ENCODE peak calls at places on chromosome 4, in seven cellular contexts. U, C, J, K, Q, H and Z are unnamed samples.

GRCh38 chr4:5678977-5679376 is 29.4 kb downstream of the EVC2 start:
- DNase-seq in U (no peak), H (no peak), J (no peak), Q (peak), K (no peak), C (no peak), Z (no peak)

GRCh38 chr4:83716874-83717273 is 181.0 kb downstream of the GPAT3 start:
- DNase-seq in K (no peak), Q (no peak), J (peak), H (no peak), C (no peak), U (peak), Z (no peak)

GRCh38 chr4:122889726-122890125 is 32.7 kb downstream of the NUDT6 start:
- DNase-seq in K (no peak), H (no peak), U (no peak), C (no peak), Q (no peak), J (no peak), Z (peak)

GRCh38 chr4:48340276-48340904 is 939 bp upstream of the SLAIN2 start:
- DNase-seq in U (peak), Q (no peak), K (no peak), C (no peak), J (peak), H (no peak), Z (no peak)

GRCh38 chr4:86970447-86971354 is 35.9 kb downstream of the AFF1 start:
- DNase-seq in K (no peak), H (no peak), J (no peak), U (no peak), C (no peak), Q (no peak), Z (no peak)

GRCh38 chr4:163679189-163679588 is 184.7 kb downstream of the TMA16 start:
- DNase-seq in C (no peak), U (no peak), Q (no peak), J (peak), H (no peak), K (no peak), Z (peak)

GRCh38 chr4:88029556-88029955 is 22.1 kb downstream of the PKD2 start:
- DNase-seq in C (no peak), K (no peak), U (no peak), Q (no peak), H (no peak), J (no peak), Z (no peak)

GRCh38 chr4:8779371-8779988 is 92.2 kb downstream of the HMX1 start:
- DNase-seq in H (no peak), K (no peak), Q (no peak), U (no peak), J (no peak), C (no peak), Z (no peak)

GRCh38 chr4:170243662-170244288 is 154.0 kb upstream of the AADAT start:
- DNase-seq in Q (no peak), J (peak), H (no peak), K (no peak), C (no peak), U (no peak), Z (no peak)

GRCh38 chr4:184807797-184808718 is 17.7 kb downstream of the ACSL1 start:
- DNase-seq in C (no peak), K (no peak), H (peak), U (peak), J (peak), Q (peak), Z (no peak)

DNA sequence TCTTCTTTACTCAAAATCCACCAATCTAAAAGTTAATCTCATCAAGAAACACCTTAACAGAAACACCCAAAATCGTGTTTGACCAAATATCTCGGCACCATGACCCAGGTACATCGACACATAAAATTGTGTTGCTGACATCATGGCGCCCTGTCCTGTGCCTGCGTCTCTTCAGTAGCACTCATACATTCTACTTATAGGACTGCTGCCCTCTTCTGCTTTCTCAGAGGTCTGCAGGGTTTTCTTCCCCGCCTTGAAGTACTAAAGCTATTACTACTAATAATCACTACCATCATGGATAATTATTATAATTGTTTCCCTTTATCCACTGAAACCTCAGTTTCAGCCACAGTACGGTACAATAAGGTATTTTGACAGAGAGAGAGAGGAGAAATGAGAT is 1403.1 kb upstream of the TENM3 start:
- DNase-seq in Q (no peak), K (no peak), C (no peak), H (no peak), U (no peak), J (peak), Z (no peak)
- TF ChIP-seq CTCF in Q (no peak), K (no peak), C (no peak), H (no peak), U (no peak), J (peak), Z (no peak)

GRCh38 chr4:142211444-142211843 is 575.1 kb downstream of the IL15 start:
- DNase-seq in C (no peak), K (no peak), J (peak), Q (no peak), H (no peak), U (no peak), Z (no peak)
- TF ChIP-seq CTCF in C (no peak), K (no peak), J (peak), Q (no peak), H (no peak), U (no peak), Z (no peak)

DNA sequence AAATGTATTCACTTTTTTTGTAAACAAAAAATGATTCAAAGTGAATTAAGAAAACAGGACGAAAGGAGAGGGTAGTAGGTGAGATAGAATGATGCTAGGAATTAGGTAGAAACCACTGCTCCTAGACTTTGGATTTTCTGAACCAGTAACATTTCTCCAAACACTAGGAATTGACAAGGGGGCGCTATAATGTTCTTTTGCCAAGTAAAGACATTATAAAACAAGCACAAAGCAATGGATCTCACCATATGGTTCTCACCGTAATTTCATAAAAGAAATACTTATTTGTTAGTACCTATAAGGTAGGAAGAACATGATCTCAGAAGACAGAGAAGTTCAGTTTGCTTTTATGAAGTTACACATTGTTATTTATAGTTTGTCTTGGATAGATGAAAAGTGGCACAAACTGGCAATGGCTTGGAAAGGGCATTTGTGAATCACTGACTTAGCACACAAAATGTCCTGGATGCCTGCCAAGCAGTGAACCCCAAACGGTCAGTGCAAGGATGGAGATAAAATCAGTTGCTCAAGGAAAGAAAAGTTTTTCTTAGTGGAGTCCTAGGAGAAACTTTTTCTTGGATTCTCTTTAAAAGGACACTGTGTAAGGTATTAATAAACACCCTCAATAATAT is 8.1 kb upstream of the TBC1D1 start:
- DNase-seq in J (no peak), Q (no peak), K (no peak), C (no peak), H (no peak), U (no peak), Z (no peak)
- TF ChIP-seq CTCF in J (no peak), Q (no peak), K (no peak), C (no peak), H (peak), U (peak), Z (no peak)

GRCh38 chr4:155208258-155209054 is at the start of gene NPY2R:
- DNase-seq in Q (no peak), H (no peak), U (no peak), J (no peak), C (peak), K (peak), Z (no peak)

GRCh38 chr4:155207534-155208257 is 740 bp upstream of the NPY2R start:
- DNase-seq in U (peak), H (no peak), C (peak), Q (no peak), J (no peak), K (peak), Z (no peak)
- TF ChIP-seq CTCF in U (peak), H (no peak), C (no peak), Q (no peak), J (no peak), K (no peak), Z (no peak)

GRCh38 chr4:73801692-73802091 is 34.8 kb upstream of the CXCL6 start:
- DNase-seq in Q (no peak), K (no peak), J (no peak), H (no peak), C (no peak), U (no peak), Z (no peak)

GRCh38 chr4:73800206-73800605 is 36.3 kb upstream of the CXCL6 start:
- DNase-seq in K (no peak), H (no peak), Q (no peak), C (no peak), J (no peak), U (no peak), Z (no peak)

GRCh38 chr4:73798842-73799241 is 37.6 kb upstream of the CXCL6 start:
- DNase-seq in U (no peak), Q (no peak), J (no peak), H (no peak), C (no peak), K (no peak), Z (no peak)

GRCh38 chr4:73803213-73803612 is 33.3 kb upstream of the CXCL6 start:
- DNase-seq in H (no peak), C (no peak), J (peak), K (no peak), Q (no peak), U (no peak), Z (no peak)
- TF ChIP-seq CTCF in H (no peak), C (no peak), J (peak), K (no peak), Q (no peak), U (no peak), Z (no peak)

GRCh38 chr4:118843237-118843636 is 7.3 kb upstream of the SEC24D start:
- DNase-seq in U (no peak), C (no peak), H (no peak), Q (no peak), K (no peak), J (no peak), Z (no peak)

GRCh38 chr4:118842055-118842454 is 6.1 kb upstream of the SEC24D start:
- DNase-seq in H (no peak), J (no peak), C (no peak), Q (no peak), U (peak), K (no peak), Z (no peak)

GRCh38 chr4:118835896-118836762 is at the start of gene SEC24D:
- DNase-seq in K (peak), H (peak), J (peak), C (peak), Q (peak), U (peak), Z (peak)

GRCh38 chr4:118836763-118837507 is 1.0 kb upstream of the SEC24D start:
- DNase-seq in Q (no peak), J (no peak), H (no peak), K (no peak), C (no peak), U (no peak), Z (no peak)

DNA sequence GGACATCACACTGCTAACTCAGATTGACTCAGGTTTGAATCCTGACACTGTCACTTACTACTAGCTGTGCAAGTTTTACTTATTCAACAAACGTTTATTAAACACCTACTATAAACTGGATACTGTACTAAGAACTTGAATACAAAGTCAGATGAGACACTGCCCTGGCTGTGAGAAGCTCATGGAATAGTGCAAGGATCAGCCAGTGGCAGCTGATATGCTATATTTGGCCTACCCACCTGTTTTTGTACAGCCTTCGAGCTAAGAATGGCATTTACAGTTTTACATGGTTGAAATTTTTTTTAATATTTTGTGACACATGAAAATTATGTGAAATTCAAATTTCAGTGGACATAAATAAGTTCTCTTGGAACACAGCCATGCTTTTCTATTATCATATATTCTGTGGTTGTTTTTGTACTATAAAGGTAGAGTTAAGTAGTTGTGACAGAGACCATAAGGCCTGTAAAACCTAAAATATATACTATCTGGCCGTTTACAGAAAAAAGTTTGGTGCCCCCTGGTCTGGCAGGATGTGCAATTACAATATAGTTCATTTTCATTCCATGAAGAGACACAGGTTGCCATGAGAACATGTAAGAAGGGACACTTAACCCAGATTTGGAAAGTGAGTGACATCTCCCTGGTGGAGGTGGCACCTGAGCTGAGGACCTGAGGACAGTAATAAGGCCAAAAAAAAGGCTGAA is 3.4 kb upstream of the SEC24D start:
- DNase-seq in K (no peak), C (no peak), J (no peak), U (no peak), Q (no peak), H (no peak), Z (no peak)
- TF ChIP-seq CTCF in K (no peak), C (no peak), J (no peak), U (no peak), Q (no peak), H (no peak), Z (no peak)

GRCh38 chr4:39591290-39591689 is 47.4 kb downstream of the SMIM14 start:
- DNase-seq in U (peak), Q (no peak), C (no peak), H (peak), K (no peak), J (peak), Z (peak)
- TF ChIP-seq CTCF in U (peak), Q (no peak), C (no peak), H (peak), K (no peak), J (no peak), Z (no peak)

GRCh38 chr4:55947912-55948725 is 626 bp upstream of the CEP135 start:
- DNase-seq in J (peak), H (peak), Q (no peak), U (peak), K (no peak), C (no peak), Z (peak)
- TF ChIP-seq CTCF in J (no peak), H (no peak), Q (no peak), U (no peak), K (no peak), C (no peak), Z (no peak)